ENCODE peak calls at places on chromosomes 12 and 14, in eight cellular contexts. N is mesendoderm; U is aorta; S is MM.1S; O is heart right ventricle; P is A549; W is CD8-positive, alpha-beta T cell; T is pancreas. Y is an unnamed sample.

GRCh38 chr12:21823581-21823980 is 49.1 kb upstream of the KCNJ8 start:
- DNase-seq in O (peak; percentile 43), N (no peak), W (no peak), U (peak; percentile 87), P (no peak), T (no peak), S (no peak), Y (no peak)

GRCh38 chr14:53032161-53032803 is 81.4 kb upstream of the FERMT2 start:
- DNase-seq in O (peak; percentile 43), N (no peak), W (no peak), T (no peak), U (no peak), P (peak; percentile 10), S (no peak), Y (peak; percentile 72)

GRCh38 chr14:38964630-38965029 is 138.4 kb downstream of the SEC23A start:
- DNase-seq in S (no peak), O (no peak), U (no peak), T (no peak), P (peak; percentile 14), N (peak; percentile 27), W (no peak), Y (no peak)

GRCh38 chr12:2409656-2410265 is 357.0 kb downstream of the CACNA1C start:
- DNase-seq in P (no peak), O (no peak), S (no peak), N (no peak), U (no peak), W (no peak), T (no peak), Y (no peak)

GRCh38 chr12:88665051-88665450 is 84.8 kb upstream of the KITLG start:
- DNase-seq in U (no peak), W (no peak), T (no peak), S (no peak), N (no peak), O (no peak), P (no peak), Y (peak; percentile 49)

GRCh38 chr12:54282949-54283593 is 2.5 kb downstream of the HNRNPA1 start:
- DNase-seq in N (no peak), U (peak; percentile 57), O (no peak), T (no peak), P (no peak), W (no peak), S (no peak), Y (no peak)

GRCh38 chr14:79587194-79587593 is 624.1 kb downstream of the DIO2 start:
- DNase-seq in T (no peak), P (no peak), U (no peak), S (no peak), N (no peak), O (peak; percentile 4), W (no peak), Y (no peak)

GRCh38 chr12:27015730-27016076 is 1.5 kb upstream of the TM7SF3 start:
- DNase-seq in P (peak; percentile 57), U (no peak), S (peak; percentile 59), O (no peak), W (no peak), N (peak; percentile 28), T (no peak), Y (no peak)

GRCh38 chr12:53499261-53500118 is at the start of gene MAP3K12:
- DNase-seq in T (peak; percentile 82), W (no peak), N (peak; percentile 77), O (peak; percentile 69), P (peak; percentile 72), S (peak; percentile 56), U (peak; percentile 89), Y (no peak)

GRCh38 chr14:24816929-24817637 is 183.1 kb upstream of the GZMB start:
- DNase-seq in U (no peak), S (no peak), T (peak; percentile 82), W (no peak), P (no peak), O (peak; percentile 61), N (no peak), Y (no peak)

GRCh38 chr12:120316798-120317257 is 10.8 kb downstream of the PLA2G1B start:
- DNase-seq in P (no peak), S (no peak), W (no peak), U (no peak), O (no peak), N (peak; percentile 27), T (no peak), Y (no peak)

GRCh38 chr12:76123301-76124212 is 39.1 kb upstream of the NAP1L1 start:
- DNase-seq in S (no peak), O (no peak), P (no peak), U (no peak), T (no peak), W (no peak), N (no peak), Y (no peak)

GRCh38 chr12:110785240-110785639 is 42.5 kb upstream of the PPP1CC start:
- DNase-seq in S (no peak), W (no peak), N (no peak), T (no peak), O (no peak), U (no peak), P (peak; percentile 31), Y (no peak)

GRCh38 chr14:69484444-69485113 is at the start of gene PLEKHD1:
- DNase-seq in S (no peak), N (peak; percentile 63), T (peak; percentile 82), O (no peak), W (no peak), P (no peak), U (no peak), Y (no peak)
- H3K4me3 ChIP-seq in S (no peak within 1 kb of the TSS), N (no peak within 1 kb of the TSS), T (peak within 1 kb of the TSS; percentile 15), O (peak within 1 kb of the TSS; percentile 47), W (no peak within 1 kb of the TSS), P (peak within 1 kb of the TSS; percentile 55), U (no peak within 1 kb of the TSS), Y (peak within 1 kb of the TSS; percentile 31)

GRCh38 chr12:52125499-52125900 is 46.0 kb downstream of the SMIM41 start:
- DNase-seq in S (no peak), U (peak; percentile 62), T (no peak), N (no peak), P (no peak), W (no peak), O (no peak), Y (no peak)

GRCh38 chr12:52119398-52120254 is 40.1 kb downstream of the SMIM41 start:
- DNase-seq in N (peak; percentile 90), W (no peak), S (peak; percentile 30), P (peak; percentile 62), T (peak; percentile 86), O (no peak), U (no peak), Y (no peak)

GRCh38 chr12:52122904-52123303 is 43.4 kb downstream of the SMIM41 start:
- DNase-seq in T (no peak), P (no peak), W (no peak), O (no peak), S (no peak), N (no peak), U (no peak), Y (no peak)

GRCh38 chr12:52120951-52121847 is 41.7 kb downstream of the SMIM41 start:
- DNase-seq in T (no peak), P (no peak), N (no peak), O (no peak), U (peak; percentile 66), S (no peak), W (no peak), Y (no peak)

DNA sequence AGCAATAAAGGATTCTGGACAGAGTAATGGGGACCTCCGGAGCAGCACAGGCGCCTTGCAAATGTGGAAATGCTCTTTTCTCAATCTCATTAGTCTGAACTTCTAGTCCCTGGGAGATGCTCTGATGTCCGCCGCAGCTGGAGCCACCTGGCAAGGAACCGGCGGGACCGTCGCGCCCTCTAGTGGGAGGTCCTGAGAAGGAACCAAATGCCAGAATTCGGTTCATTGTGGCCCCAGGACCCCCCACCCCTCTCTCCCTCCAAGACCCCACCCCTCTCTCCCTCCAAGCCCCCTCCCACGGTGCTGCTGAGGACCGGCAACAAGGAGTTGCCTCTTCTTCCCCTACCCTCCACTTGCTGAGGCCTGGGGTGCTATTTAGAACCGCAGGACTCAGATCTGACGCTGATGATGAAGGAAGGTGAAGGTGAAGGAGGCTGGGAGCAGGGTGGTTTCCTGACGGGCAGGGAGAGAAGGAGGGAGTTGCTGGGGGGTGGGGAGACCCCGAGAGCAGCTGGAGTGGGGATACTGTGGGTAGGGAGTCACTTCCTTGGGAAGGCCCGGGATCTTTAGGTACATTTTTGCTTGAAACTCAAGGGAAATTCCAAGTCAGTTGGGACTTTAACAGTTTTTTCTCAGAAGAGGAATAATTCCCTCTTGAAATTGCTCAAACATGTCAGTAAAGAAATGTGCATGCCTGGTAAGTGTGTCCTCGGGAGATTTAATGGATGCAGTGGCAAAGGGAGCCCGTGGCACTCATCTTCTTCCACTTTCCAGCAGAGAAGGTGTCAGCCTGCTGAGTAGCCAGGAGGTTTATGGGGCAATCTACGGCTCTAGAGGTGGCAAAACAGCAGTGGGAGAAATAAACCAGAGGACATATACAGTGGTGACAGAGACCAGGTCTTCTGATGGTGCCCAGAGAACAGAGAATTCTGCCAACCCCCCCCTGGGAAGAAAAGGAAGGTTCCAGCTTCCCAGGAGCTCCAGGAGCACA is 42.6 kb downstream of the SMIM41 start:
- DNase-seq in P (peak; percentile 67), T (peak; percentile 89), W (peak; percentile 27), S (peak; percentile 51), O (peak; percentile 65), U (peak; percentile 89), N (peak; percentile 76), Y (peak; percentile 4)
- H3K4me3 ChIP-seq in P (no peak overlapping the region), T (no peak overlapping the region), W (no peak overlapping the region), S (no peak overlapping the region), O (no peak overlapping the region), U (no peak overlapping the region), N (no peak overlapping the region), Y (no peak overlapping the region)

DNA sequence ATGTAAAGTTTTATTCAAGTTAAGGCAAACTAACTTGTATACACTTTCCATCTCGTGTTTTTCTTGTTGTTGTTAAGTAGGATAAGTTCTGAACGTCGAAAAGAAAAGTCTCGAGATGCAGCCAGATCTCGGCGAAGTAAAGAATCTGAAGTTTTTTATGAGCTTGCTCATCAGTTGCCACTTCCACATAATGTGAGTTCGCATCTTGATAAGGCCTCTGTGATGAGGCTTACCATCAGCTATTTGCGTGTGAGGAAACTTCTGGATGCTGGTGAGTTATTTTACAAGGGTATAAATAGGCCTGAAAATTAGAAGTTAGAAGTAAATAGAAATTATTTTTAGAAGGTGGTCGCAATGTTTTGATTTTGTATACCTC is 25.0 kb downstream of the HIF1A start:
- DNase-seq in U (no peak), T (no peak), P (no peak), S (no peak), N (no peak), W (no peak), O (no peak), Y (no peak)
- H3K4me3 ChIP-seq in U (no peak overlapping the region), T (no peak overlapping the region), P (no peak overlapping the region), S (no peak overlapping the region), N (no peak overlapping the region), W (no peak overlapping the region), O (no peak overlapping the region), Y (no peak overlapping the region)

GRCh38 chr12:130483616-130484180 is 146.0 kb downstream of the PIWIL1 start:
- DNase-seq in S (no peak), U (no peak), P (no peak), O (no peak), N (no peak), T (no peak), W (no peak), Y (no peak)

GRCh38 chr12:130486146-130486435 is 148.4 kb downstream of the PIWIL1 start:
- DNase-seq in O (no peak), W (no peak), P (no peak), T (no peak), S (no peak), N (no peak), U (no peak), Y (no peak)

GRCh38 chr12:130486891-130487416 is 149.3 kb downstream of the PIWIL1 start:
- DNase-seq in W (no peak), S (no peak), P (no peak), O (no peak), N (no peak), T (no peak), U (no peak), Y (no peak)

GRCh38 chr12:130484221-130484620 is 146.5 kb downstream of the PIWIL1 start:
- DNase-seq in O (no peak), P (no peak), U (no peak), T (no peak), N (no peak), S (no peak), W (no peak), Y (no peak)

GRCh38 chr12:130485291-130486145 is 147.8 kb downstream of the PIWIL1 start:
- DNase-seq in P (no peak), T (no peak), W (no peak), S (no peak), N (no peak), O (no peak), U (no peak), Y (no peak)
- H3K4me3 ChIP-seq in P (no peak overlapping the region), T (no peak overlapping the region), W (no peak overlapping the region), S (no peak overlapping the region), N (no peak overlapping the region), O (no peak overlapping the region), U (no peak overlapping the region), Y (no peak overlapping the region)